ENCODE peak calls at places on chromosomes 13 and 19, in four cellular contexts. X is GM13976, F is thoracic aorta, J is T-helper 2 cell. N is an unnamed sample.

GRCh38 chr13:109152941-109153340 is 523.5 kb downstream of the MYO16 start:
- DNase-seq in X (no peak), F (no peak), J (no peak), N (no peak)

GRCh38 chr19:16197188-16197621 is 506 bp upstream of the AP1M1 start:
- DNase-seq in X (peak; percentile 11), F (no peak), J (no peak), N (no peak)

GRCh38 chr13:20828540-20829364 is 55.0 kb upstream of the EEF1AKMT1 start:
- DNase-seq in X (peak; percentile 34), F (no peak), J (peak; percentile 45), N (no peak)

GRCh38 chr19:33630880-33631627 is 9.3 kb downstream of the CHST8 start:
- DNase-seq in X (no peak), F (no peak), J (no peak), N (no peak)

GRCh38 chr19:30653646-30654386 is 281.6 kb downstream of the ZNF536 start:
- DNase-seq in X (no peak), F (no peak), J (no peak), N (no peak)

GRCh38 chr13:99614465-99614885 is 113.2 kb downstream of the TM9SF2 start:
- DNase-seq in X (peak; percentile 65), F (no peak), J (no peak), N (no peak)

GRCh38 chr13:95300625-95301134 is 571 bp downstream of the ABCC4 start:
- DNase-seq in X (peak; percentile 82), F (no peak), J (peak; percentile 15), N (peak; percentile 68)

GRCh38 chr13:33279898-33280549 is 5.5 kb downstream of the STARD13 start:
- DNase-seq in X (no peak), F (no peak), J (no peak), N (no peak)

GRCh38 chr19:42301646-42302204 is at the start of gene PRR19:
- DNase-seq in X (no peak), F (no peak), J (no peak), N (no peak)

GRCh38 chr13:96967248-96967745 is 27.0 kb downstream of the OXGR1 start:
- DNase-seq in X (no peak), F (no peak), J (no peak), N (no peak)

GRCh38 chr19:2157452-2157851 is 6.1 kb upstream of the AP3D1 start:
- DNase-seq in X (no peak), F (no peak), J (no peak), N (no peak)

GRCh38 chr13:30042891-30043630 is 192.6 kb upstream of the UBL3 start:
- DNase-seq in X (no peak), F (no peak), J (no peak), N (no peak)

GRCh38 chr13:112247471-112248405 is 128.4 kb upstream of the SPACA7 start:
- DNase-seq in X (no peak), F (no peak), J (no peak), N (no peak)

GRCh38 chr19:9939301-9939913 is 3.1 kb upstream of the OLFM2 start:
- DNase-seq in X (no peak), F (no peak), J (no peak), N (no peak)

GRCh38 chr13:33348366-33348765 is 62.8 kb upstream of the STARD13 start:
- DNase-seq in X (no peak), F (no peak), J (no peak), N (no peak)

GRCh38 chr19:40357655-40358054 is 9.2 kb downstream of the PLD3 start:
- DNase-seq in X (no peak), F (no peak), J (no peak), N (no peak)

GRCh38 chr19:2556221-2557092 is 80.5 kb downstream of the GADD45B start:
- DNase-seq in X (no peak), F (no peak), J (no peak), N (no peak)

GRCh38 chr13:67048084-67048792 is 181.9 kb downstream of the PCDH9 start:
- DNase-seq in X (peak; percentile 16), F (no peak), J (no peak), N (no peak)

GRCh38 chr19:4687396-4687795 is 17.3 kb upstream of the MYDGF start:
- DNase-seq in X (no peak), F (no peak), J (no peak), N (no peak)

GRCh38 chr19:10432736-10433130 is 12.4 kb downstream of the PDE4A start:
- DNase-seq in X (peak; percentile 35), F (no peak), J (no peak), N (no peak)

GRCh38 chr13:62294210-62294609 is 878.6 kb upstream of the PCDH20 start:
- DNase-seq in X (no peak), F (no peak), J (no peak), N (no peak)

GRCh38 chr19:49624967-49625910 is 14.7 kb downstream of the RRAS start:
- DNase-seq in X (no peak), F (no peak), J (no peak), N (no peak)

GRCh38 chr13:103164239-103164638 is 98.0 kb upstream of the SLC10A2 start:
- DNase-seq in X (no peak), F (no peak), J (no peak), N (no peak)

GRCh38 chr13:98484289-98485219 is 92.4 kb downstream of the STK24 start:
- DNase-seq in X (peak; percentile 77), F (peak; percentile 85), J (peak; percentile 84), N (no peak)

GRCh38 chr13:37608750-37609339 is 10.3 kb upstream of the POSTN start:
- DNase-seq in X (no peak), F (no peak), J (no peak), N (no peak)

GRCh38 chr13:76638160-76638559 is 248.0 kb downstream of the KCTD12 start:
- DNase-seq in X (no peak), F (no peak), J (no peak), N (no peak)

GRCh38 chr13:40352385-40352778 is 314.1 kb downstream of the FOXO1 start:
- DNase-seq in X (no peak), F (peak; percentile 10), J (no peak), N (no peak)

GRCh38 chr19:5943623-5944022 is 29.6 kb downstream of the CAPS start:
- DNase-seq in X (no peak), F (no peak), J (no peak), N (no peak)

GRCh38 chr19:33396701-33397535 is 23.4 kb downstream of the CEBPG start:
- DNase-seq in X (no peak), F (no peak), J (no peak), N (no peak)